ENCODE peak calls at places on chromosome 5, in eight cellular contexts. One of them, this sample, is unnamed.

GRCh38 chr5:147645172-147645571 is 135.3 kb upstream of the DPYSL3 start:
- DNase-seq in PC-9: no peak
- DNase-seq in testis: no peak
- DNase-seq in fibroblast of lung: no peak
- DNase-seq in mesendoderm: no peak
- DNase-seq in aorta: no peak
- DNase-seq in cardiac muscle cell: no peak
- DNase-seq in dorsolateral prefrontal cortex: no peak
- DNase-seq in this sample: no peak

GRCh38 chr5:141001854-141002666 is 35.8 kb downstream of the PCDHAC2 start:
- DNase-seq in PC-9: peak; percentile 37
- DNase-seq in testis: peak; percentile 45
- DNase-seq in fibroblast of lung: no peak
- DNase-seq in mesendoderm: peak; percentile 57
- DNase-seq in aorta: peak; percentile 49
- DNase-seq in cardiac muscle cell: peak; percentile 55
- DNase-seq in dorsolateral prefrontal cortex: peak; percentile 43
- DNase-seq in this sample: no peak

GRCh38 chr5:133247881-133248642 is 196.2 kb downstream of the HSPA4 start:
- DNase-seq in PC-9: peak; percentile 11
- DNase-seq in testis: peak; percentile 77
- DNase-seq in fibroblast of lung: peak; percentile 71
- DNase-seq in mesendoderm: peak; percentile 89
- DNase-seq in aorta: no peak
- DNase-seq in cardiac muscle cell: peak; percentile 78
- DNase-seq in dorsolateral prefrontal cortex: peak; percentile 23
- DNase-seq in this sample: no peak

GRCh38 chr5:152864993-152865392 is 459.9 kb upstream of the NMUR2 start:
- DNase-seq in PC-9: no peak
- DNase-seq in testis: no peak
- DNase-seq in fibroblast of lung: no peak
- DNase-seq in mesendoderm: peak; percentile 34
- DNase-seq in aorta: no peak
- DNase-seq in cardiac muscle cell: peak; percentile 52
- DNase-seq in dorsolateral prefrontal cortex: no peak
- DNase-seq in this sample: no peak

GRCh38 chr5:77152441-77152840 is 58.0 kb upstream of the PDE8B start:
- DNase-seq in PC-9: no peak
- DNase-seq in testis: no peak
- DNase-seq in fibroblast of lung: no peak
- DNase-seq in mesendoderm: no peak
- DNase-seq in aorta: no peak
- DNase-seq in cardiac muscle cell: no peak
- DNase-seq in dorsolateral prefrontal cortex: no peak
- DNase-seq in this sample: no peak

GRCh38 chr5:146877783-146878470 is 630 bp downstream of the PPP2R2B start:
- DNase-seq in PC-9: no peak
- DNase-seq in testis: no peak
- DNase-seq in fibroblast of lung: no peak
- DNase-seq in mesendoderm: peak; percentile 37
- DNase-seq in aorta: peak; percentile 51
- DNase-seq in cardiac muscle cell: peak; percentile 63
- DNase-seq in dorsolateral prefrontal cortex: peak; percentile 59
- DNase-seq in this sample: no peak

GRCh38 chr5:102856374-102856748 is 101.3 kb downstream of the PAM start:
- DNase-seq in PC-9: no peak
- DNase-seq in testis: no peak
- DNase-seq in fibroblast of lung: peak; percentile 32
- DNase-seq in mesendoderm: no peak
- DNase-seq in aorta: no peak
- DNase-seq in cardiac muscle cell: no peak
- DNase-seq in dorsolateral prefrontal cortex: no peak
- DNase-seq in this sample: no peak

GRCh38 chr5:132813599-132814440 is 718 bp downstream of the SOWAHA start:
- DNase-seq in PC-9: no peak
- DNase-seq in testis: peak; percentile 22
- DNase-seq in fibroblast of lung: no peak
- DNase-seq in mesendoderm: peak; percentile 61
- DNase-seq in aorta: peak; percentile 61
- DNase-seq in cardiac muscle cell: peak; percentile 58
- DNase-seq in dorsolateral prefrontal cortex: no peak
- DNase-seq in this sample: no peak

GRCh38 chr5:150567031-150567680 is 59.2 kb downstream of the NDST1 start:
- DNase-seq in PC-9: no peak
- DNase-seq in testis: no peak
- DNase-seq in fibroblast of lung: peak; percentile 95
- DNase-seq in mesendoderm: no peak
- DNase-seq in aorta: peak; percentile 21
- DNase-seq in cardiac muscle cell: no peak
- DNase-seq in dorsolateral prefrontal cortex: no peak
- DNase-seq in this sample: peak; percentile 50

DNA sequence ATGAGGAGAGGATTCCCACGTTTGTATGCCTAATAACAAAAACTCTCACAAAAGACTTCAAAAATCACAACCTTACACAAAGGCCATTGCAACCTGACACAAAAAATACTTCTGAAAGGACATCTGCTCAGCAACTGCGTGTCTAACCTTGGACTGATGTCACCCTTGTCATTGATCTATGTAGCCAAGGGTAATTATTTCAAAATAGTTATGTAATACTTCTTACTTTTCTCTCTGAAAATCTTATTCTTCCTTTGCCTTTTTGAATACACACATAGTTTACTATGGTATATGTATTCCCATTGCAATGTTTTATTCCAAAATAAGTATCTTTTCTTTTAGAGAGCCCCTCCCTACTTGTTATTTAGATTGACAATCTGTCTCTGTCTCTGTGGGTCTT is 355.3 kb downstream of the MSX2 start:
- DNase-seq in PC-9: no peak
- DNase-seq in testis: no peak
- DNase-seq in fibroblast of lung: no peak
- DNase-seq in mesendoderm: no peak
- DNase-seq in aorta: no peak
- DNase-seq in cardiac muscle cell: no peak
- DNase-seq in dorsolateral prefrontal cortex: no peak
- DNase-seq in this sample: no peak
- H3K27ac ChIP-seq in PC-9: no peak overlapping the region
- H3K27ac ChIP-seq in testis: no peak overlapping the region
- H3K27ac ChIP-seq in fibroblast of lung: no peak overlapping the region
- H3K27ac ChIP-seq in mesendoderm: no peak overlapping the region
- H3K27ac ChIP-seq in aorta: no peak overlapping the region
- H3K27ac ChIP-seq in cardiac muscle cell: no peak overlapping the region
- H3K27ac ChIP-seq in dorsolateral prefrontal cortex: no peak overlapping the region
- H3K27ac ChIP-seq in this sample: no peak overlapping the region

DNA sequence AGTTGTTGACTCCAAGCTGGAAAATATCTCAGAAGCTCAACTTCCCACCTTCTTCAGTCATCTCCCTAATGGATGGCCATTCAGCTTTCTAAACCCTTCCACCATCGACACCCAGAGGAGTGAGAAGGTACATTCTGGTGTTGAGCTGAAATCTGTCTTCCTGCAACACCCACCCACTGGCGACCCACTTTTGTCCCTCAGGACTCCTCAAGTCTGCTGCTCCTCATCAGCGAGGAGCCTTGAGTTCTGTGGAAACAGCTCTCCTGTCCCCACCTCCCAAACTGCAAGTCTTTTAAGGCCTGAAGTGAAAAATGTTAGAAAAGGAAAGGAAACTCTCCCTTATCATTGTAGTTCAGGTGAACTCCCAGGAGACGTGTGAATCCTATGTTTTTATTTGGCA is 111.5 kb upstream of the HAND1 start:
- DNase-seq in PC-9: no peak
- DNase-seq in testis: no peak
- DNase-seq in fibroblast of lung: no peak
- DNase-seq in mesendoderm: no peak
- DNase-seq in aorta: no peak
- DNase-seq in cardiac muscle cell: no peak
- DNase-seq in dorsolateral prefrontal cortex: peak; percentile 20
- DNase-seq in this sample: no peak
- H3K27ac ChIP-seq in PC-9: no peak overlapping the region
- H3K27ac ChIP-seq in testis: no peak overlapping the region
- H3K27ac ChIP-seq in fibroblast of lung: no peak overlapping the region
- H3K27ac ChIP-seq in mesendoderm: no peak overlapping the region
- H3K27ac ChIP-seq in aorta: no peak overlapping the region
- H3K27ac ChIP-seq in cardiac muscle cell: no peak overlapping the region
- H3K27ac ChIP-seq in dorsolateral prefrontal cortex: no peak overlapping the region
- H3K27ac ChIP-seq in this sample: no peak overlapping the region

DNA sequence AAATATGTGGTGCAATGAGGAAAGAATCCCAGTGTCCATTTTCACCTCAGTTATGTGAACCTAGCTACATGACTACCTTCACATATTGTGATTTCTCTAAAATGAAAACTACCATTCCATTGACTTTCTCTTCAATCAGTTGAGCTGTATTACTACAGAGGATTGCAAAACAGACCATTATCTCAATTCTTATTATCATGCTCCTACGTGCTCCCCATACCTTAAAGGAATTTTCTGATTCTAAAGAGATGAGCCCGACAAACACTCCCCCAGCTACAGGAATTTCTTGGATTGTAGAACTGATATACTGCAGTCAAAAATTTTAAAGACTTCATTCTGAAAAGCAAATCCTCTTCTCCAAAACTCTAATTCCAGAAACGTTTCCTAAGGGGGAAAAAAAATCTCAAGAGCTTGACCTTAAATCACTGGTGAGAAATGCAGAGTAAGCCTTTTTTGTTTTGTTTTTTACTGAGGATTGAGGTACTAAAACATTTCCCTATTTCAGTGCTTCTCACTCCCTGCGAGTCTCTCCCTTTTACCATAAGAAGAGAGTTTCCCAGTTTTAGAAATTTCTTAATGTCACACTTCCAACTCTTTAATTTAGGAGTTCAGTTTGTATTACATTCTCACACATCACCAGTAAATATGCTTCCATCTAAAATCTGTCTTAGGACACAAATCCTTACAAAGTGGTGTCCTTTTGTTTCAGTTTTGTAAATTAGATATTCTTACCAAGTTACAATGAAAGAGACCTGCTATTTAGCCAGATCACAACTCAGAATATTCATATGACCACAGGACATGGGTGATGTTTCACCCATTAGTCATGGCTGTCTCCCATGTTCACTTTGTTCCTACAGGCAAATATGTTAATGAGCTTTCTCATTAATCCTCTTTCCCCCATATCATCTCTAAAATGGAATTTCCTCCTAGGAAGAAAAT is 203.8 kb downstream of the TSSK1B start:
- DNase-seq in PC-9: no peak
- DNase-seq in testis: no peak
- DNase-seq in fibroblast of lung: no peak
- DNase-seq in mesendoderm: no peak
- DNase-seq in aorta: no peak
- DNase-seq in cardiac muscle cell: no peak
- DNase-seq in dorsolateral prefrontal cortex: no peak
- DNase-seq in this sample: no peak
- H3K27ac ChIP-seq in PC-9: no peak overlapping the region
- H3K27ac ChIP-seq in testis: no peak overlapping the region
- H3K27ac ChIP-seq in fibroblast of lung: no peak overlapping the region
- H3K27ac ChIP-seq in mesendoderm: no peak overlapping the region
- H3K27ac ChIP-seq in aorta: no peak overlapping the region
- H3K27ac ChIP-seq in cardiac muscle cell: no peak overlapping the region
- H3K27ac ChIP-seq in dorsolateral prefrontal cortex: no peak overlapping the region
- H3K27ac ChIP-seq in this sample: no peak overlapping the region

GRCh38 chr5:17185349-17185748 is 32.1 kb upstream of the BASP1 start:
- DNase-seq in PC-9: no peak
- DNase-seq in testis: no peak
- DNase-seq in fibroblast of lung: no peak
- DNase-seq in mesendoderm: no peak
- DNase-seq in aorta: no peak
- DNase-seq in cardiac muscle cell: no peak
- DNase-seq in dorsolateral prefrontal cortex: no peak
- DNase-seq in this sample: no peak

GRCh38 chr5:17185776-17186175 is 31.7 kb upstream of the BASP1 start:
- DNase-seq in PC-9: no peak
- DNase-seq in testis: peak; percentile 61
- DNase-seq in fibroblast of lung: peak; percentile 98
- DNase-seq in mesendoderm: no peak
- DNase-seq in aorta: peak; percentile 67
- DNase-seq in cardiac muscle cell: no peak
- DNase-seq in dorsolateral prefrontal cortex: no peak
- DNase-seq in this sample: peak; percentile 84

GRCh38 chr5:17184596-17184995 is 32.8 kb upstream of the BASP1 start:
- DNase-seq in PC-9: no peak
- DNase-seq in testis: no peak
- DNase-seq in fibroblast of lung: peak; percentile 64
- DNase-seq in mesendoderm: no peak
- DNase-seq in aorta: no peak
- DNase-seq in cardiac muscle cell: no peak
- DNase-seq in dorsolateral prefrontal cortex: no peak
- DNase-seq in this sample: no peak

GRCh38 chr5:17187401-17187800 is 30.0 kb upstream of the BASP1 start:
- DNase-seq in PC-9: no peak
- DNase-seq in testis: no peak
- DNase-seq in fibroblast of lung: peak; percentile 44
- DNase-seq in mesendoderm: no peak
- DNase-seq in aorta: no peak
- DNase-seq in cardiac muscle cell: no peak
- DNase-seq in dorsolateral prefrontal cortex: no peak
- DNase-seq in this sample: no peak

GRCh38 chr5:17186271-17186670 is 31.2 kb upstream of the BASP1 start:
- DNase-seq in PC-9: no peak
- DNase-seq in testis: no peak
- DNase-seq in fibroblast of lung: no peak
- DNase-seq in mesendoderm: no peak
- DNase-seq in aorta: no peak
- DNase-seq in cardiac muscle cell: no peak
- DNase-seq in dorsolateral prefrontal cortex: no peak
- DNase-seq in this sample: no peak
- H3K27ac ChIP-seq in PC-9: no peak overlapping the region
- H3K27ac ChIP-seq in testis: peak overlapping the region; percentile 20
- H3K27ac ChIP-seq in fibroblast of lung: peak overlapping the region; percentile 71
- H3K27ac ChIP-seq in mesendoderm: no peak overlapping the region
- H3K27ac ChIP-seq in aorta: no peak overlapping the region
- H3K27ac ChIP-seq in cardiac muscle cell: no peak overlapping the region
- H3K27ac ChIP-seq in dorsolateral prefrontal cortex: no peak overlapping the region
- H3K27ac ChIP-seq in this sample: peak overlapping the region; percentile 84

DNA sequence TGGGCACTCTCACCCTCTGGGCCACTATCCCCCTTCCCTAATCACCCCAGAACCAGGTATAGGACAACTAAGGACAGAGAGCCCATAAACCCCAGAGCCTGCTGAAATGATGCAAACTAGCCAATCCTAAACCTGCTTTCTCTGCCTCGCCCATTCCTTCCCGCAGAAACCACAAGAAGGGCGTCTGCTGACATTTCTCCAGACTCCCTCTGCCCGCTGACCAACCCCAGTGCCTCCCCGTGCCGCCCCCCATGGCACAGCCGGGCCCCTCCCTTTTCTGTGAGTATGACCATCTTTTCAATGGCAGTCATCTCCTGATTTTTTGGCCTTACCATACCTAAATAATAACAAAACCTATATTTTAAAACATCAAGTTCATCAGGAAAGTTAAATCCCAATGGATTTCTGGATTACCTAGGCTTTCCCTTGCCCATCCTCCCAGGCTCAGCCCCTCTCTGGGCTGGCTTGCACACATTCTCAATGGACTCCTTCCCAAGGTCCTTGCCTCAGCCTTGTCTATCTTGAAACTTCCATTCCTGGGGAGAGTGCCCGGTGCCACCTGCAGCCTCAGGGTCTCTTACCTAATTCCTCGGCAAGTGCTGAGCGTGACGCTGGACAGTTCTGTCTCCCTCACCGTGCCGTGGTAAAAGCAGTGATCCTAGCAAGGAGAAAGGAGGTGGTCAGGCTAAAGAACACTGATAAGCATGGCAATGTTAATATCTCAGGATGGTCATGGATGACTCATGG is 45.2 kb downstream of the ADAM19 start:
- DNase-seq in PC-9: no peak
- DNase-seq in testis: no peak
- DNase-seq in fibroblast of lung: no peak
- DNase-seq in mesendoderm: no peak
- DNase-seq in aorta: no peak
- DNase-seq in cardiac muscle cell: no peak
- DNase-seq in dorsolateral prefrontal cortex: no peak
- DNase-seq in this sample: no peak
- H3K27ac ChIP-seq in PC-9: no peak overlapping the region
- H3K27ac ChIP-seq in testis: no peak overlapping the region
- H3K27ac ChIP-seq in fibroblast of lung: no peak overlapping the region
- H3K27ac ChIP-seq in mesendoderm: no peak overlapping the region
- H3K27ac ChIP-seq in aorta: no peak overlapping the region
- H3K27ac ChIP-seq in cardiac muscle cell: no peak overlapping the region
- H3K27ac ChIP-seq in dorsolateral prefrontal cortex: no peak overlapping the region
- H3K27ac ChIP-seq in this sample: no peak overlapping the region

This sample was measured in AG04450.